ENCODE peak calls at places on chromosomes 2 and 18, in four cellular contexts. T, M, Z and V are unnamed samples.

GRCh38 chr2:28201711-28202180 is 190.9 kb upstream of the FOSL2 start:
- DNase-seq in T (no peak), M (no peak), Z (no peak), V (no peak)

GRCh38 chr2:96690306-96691021 is 47.9 kb downstream of the FER1L5 start:
- DNase-seq in T (no peak), M (no peak), Z (no peak), V (no peak)

GRCh38 chr2:42964444-42965081 is 172.2 kb upstream of the HAAO start:
- DNase-seq in T (no peak), M (no peak), Z (no peak), V (no peak)

GRCh38 chr2:54675738-54676137 is 47.7 kb upstream of the EML6 start:
- DNase-seq in T (peak), M (no peak), Z (no peak), V (no peak)

GRCh38 chr2:239689410-239689809 is 288.6 kb upstream of the HDAC4 start:
- DNase-seq in T (no peak), M (no peak), Z (no peak), V (no peak)

GRCh38 chr2:241207641-241208040 is 19.2 kb downstream of the ANO7 start:
- DNase-seq in T (no peak), M (no peak), Z (no peak), V (no peak)

GRCh38 chr2:165058471-165059265 is 103.3 kb upstream of the SLC38A11 start:
- DNase-seq in T (no peak), M (no peak), Z (no peak), V (no peak)

GRCh38 chr2:195687320-195688086 is 30.5 kb downstream of the SLC39A10 start:
- DNase-seq in T (no peak), M (no peak), Z (peak), V (no peak)

GRCh38 chr2:38975009-38975408 is 85.3 kb downstream of the ARHGEF33 start:
- DNase-seq in T (no peak), M (no peak), Z (no peak), V (no peak)

GRCh38 chr2:40372586-40372985 is 79.3 kb downstream of the SLC8A1 start:
- DNase-seq in T (no peak), M (no peak), Z (no peak), V (no peak)

GRCh38 chr2:8548065-8548870 is 133.6 kb upstream of the ID2 start:
- DNase-seq in T (no peak), M (no peak), Z (no peak), V (no peak)

GRCh38 chr18:60090170-60090569 is 190.4 kb downstream of the PMAIP1 start:
- DNase-seq in T (no peak), M (no peak), Z (no peak), V (no peak)

GRCh38 chr2:121777699-121778058 is 22.2 kb downstream of the TSN start:
- DNase-seq in T (no peak), M (peak), Z (no peak), V (no peak)

GRCh38 chr2:181461056-181461630 is 4.0 kb downstream of the ITGA4 start:
- DNase-seq in T (no peak), M (no peak), Z (no peak), V (no peak)

GRCh38 chr2:182554950-182555349 is 128.1 kb upstream of the PDE1A start:
- DNase-seq in T (no peak), M (no peak), Z (no peak), V (no peak)

GRCh38 chr2:156191547-156191946 is 141.0 kb downstream of the NR4A2 start:
- DNase-seq in T (no peak), M (no peak), Z (no peak), V (no peak)

GRCh38 chr2:122028371-122029102 is 273.1 kb downstream of the TSN start:
- DNase-seq in T (no peak), M (no peak), Z (no peak), V (no peak)

GRCh38 chr2:30691948-30692828 is 115.1 kb downstream of the CAPN13 start:
- DNase-seq in T (peak), M (no peak), Z (no peak), V (peak)

GRCh38 chr2:1655461-1655860 is 88.9 kb downstream of the PXDN start:
- DNase-seq in T (no peak), M (no peak), Z (no peak), V (no peak)

GRCh38 chr2:108855194-108855593 is 68.6 kb downstream of the CCDC138 start:
- DNase-seq in T (no peak), M (peak), Z (no peak), V (peak)

GRCh38 chr2:156333951-156334495 is 1.5 kb upstream of the NR4A2 start:
- DNase-seq in T (peak), M (peak), Z (no peak), V (peak)

GRCh38 chr18:50071393-50071792 is 123.6 kb downstream of the MYO5B start:
- DNase-seq in T (no peak), M (no peak), Z (no peak), V (peak)

GRCh38 chr2:159088906-159089305 is 120.5 kb downstream of the TANC1 start:
- DNase-seq in T (no peak), M (no peak), Z (no peak), V (no peak)

GRCh38 chr18:51852661-51853060 is 487.3 kb upstream of the DCC start:
- DNase-seq in T (no peak), M (no peak), Z (no peak), V (no peak)

GRCh38 chr2:142875010-142875409 is 2.5 kb upstream of the KYNU start:
- DNase-seq in T (no peak), M (peak), Z (no peak), V (no peak)

GRCh38 chr2:66430906-66431619 is 3.9 kb upstream of the MEIS1 start:
- DNase-seq in T (no peak), M (no peak), Z (no peak), V (no peak)

GRCh38 chr2:203891474-203891873 is 23.9 kb downstream of the CTLA4 start:
- DNase-seq in T (no peak), M (no peak), Z (no peak), V (no peak)

GRCh38 chr2:2041256-2041824 is 289.7 kb downstream of the MYT1L start:
- DNase-seq in T (no peak), M (peak), Z (no peak), V (no peak)

GRCh38 chr2:157565550-157565949 is 63.1 kb downstream of the ACVR1C start:
- DNase-seq in T (no peak), M (no peak), Z (no peak), V (no peak)

GRCh38 chr2:25259744-25260124 is 82.0 kb downstream of the DNMT3A start:
- DNase-seq in T (peak), M (no peak), Z (no peak), V (no peak)

GRCh38 chr18:3083776-3084175 is 70.8 kb upstream of the LPIN2 start:
- DNase-seq in T (no peak), M (no peak), Z (no peak), V (no peak)

GRCh38 chr2:10798783-10799182 is 13.8 kb downstream of the PDIA6 start:
- DNase-seq in T (no peak), M (no peak), Z (no peak), V (peak)

GRCh38 chr2:237438082-237438925 is 24.3 kb upstream of the COL6A3 start:
- DNase-seq in T (peak), M (no peak), Z (no peak), V (no peak)

GRCh38 chr2:217286833-217287232 is 427.0 kb upstream of the TNP1 start:
- DNase-seq in T (no peak), M (no peak), Z (no peak), V (no peak)

GRCh38 chr2:173254659-173255058 is 100.0 kb upstream of the CDCA7 start:
- DNase-seq in T (no peak), M (no peak), Z (no peak), V (no peak)

GRCh38 chr2:9360701-9361100 is 62.6 kb downstream of the ITGB1BP1 start:
- DNase-seq in T (no peak), M (no peak), Z (no peak), V (no peak)

DNA sequence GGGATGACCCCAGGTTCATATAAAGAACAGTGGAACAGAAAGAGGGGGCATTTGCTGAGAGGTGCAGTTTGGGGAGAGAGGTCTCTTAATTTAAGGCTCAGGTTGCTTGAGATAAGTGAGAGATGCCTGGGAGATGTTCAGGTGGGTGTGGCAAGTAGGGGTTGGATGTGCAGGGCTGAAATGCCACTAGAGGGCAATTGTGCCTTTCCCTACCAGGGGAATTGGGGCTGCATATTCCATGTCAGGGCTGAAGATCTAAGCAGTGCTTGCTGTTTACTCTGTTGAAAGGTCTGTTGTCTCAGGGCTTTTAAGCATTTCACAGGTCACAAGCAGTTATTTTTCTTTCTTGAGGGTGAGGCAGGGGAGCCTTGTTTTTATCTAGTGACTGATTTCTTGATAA is 7.8 kb downstream of the CCDC85A start:
- DNase-seq in T (peak), M (peak), Z (no peak), V (no peak)
- TF ChIP-seq TAF1 in T (no peak), M (no peak), Z (no peak), V (no peak)

GRCh38 chr18:22176282-22176621 is 6.9 kb downstream of the GATA6 start:
- DNase-seq in T (no peak), M (no peak), Z (no peak), V (no peak)
- TF ChIP-seq HDAC2 in T (no peak), M (no peak), Z (no peak), V (no peak)

GRCh38 chr2:146412625-146413024 is 1432.2 kb upstream of the ACVR2A start:
- DNase-seq in T (peak), M (peak), Z (no peak), V (peak)
- TF ChIP-seq TAF1 in T (no peak), M (no peak), Z (no peak), V (no peak)

GRCh38 chr2:98453531-98453930 is 8.9 kb downstream of the INPP4A start:
- DNase-seq in T (peak), M (no peak), Z (no peak), V (no peak)

GRCh38 chr2:98454073-98454472 is 9.4 kb downstream of the INPP4A start:
- DNase-seq in T (no peak), M (no peak), Z (no peak), V (no peak)

GRCh38 chr2:98452396-98453027 is 7.9 kb downstream of the INPP4A start:
- DNase-seq in T (peak), M (no peak), Z (no peak), V (no peak)

GRCh38 chr2:98455494-98455976 is 10.9 kb downstream of the INPP4A start:
- DNase-seq in T (peak), M (no peak), Z (peak), V (no peak)

DNA sequence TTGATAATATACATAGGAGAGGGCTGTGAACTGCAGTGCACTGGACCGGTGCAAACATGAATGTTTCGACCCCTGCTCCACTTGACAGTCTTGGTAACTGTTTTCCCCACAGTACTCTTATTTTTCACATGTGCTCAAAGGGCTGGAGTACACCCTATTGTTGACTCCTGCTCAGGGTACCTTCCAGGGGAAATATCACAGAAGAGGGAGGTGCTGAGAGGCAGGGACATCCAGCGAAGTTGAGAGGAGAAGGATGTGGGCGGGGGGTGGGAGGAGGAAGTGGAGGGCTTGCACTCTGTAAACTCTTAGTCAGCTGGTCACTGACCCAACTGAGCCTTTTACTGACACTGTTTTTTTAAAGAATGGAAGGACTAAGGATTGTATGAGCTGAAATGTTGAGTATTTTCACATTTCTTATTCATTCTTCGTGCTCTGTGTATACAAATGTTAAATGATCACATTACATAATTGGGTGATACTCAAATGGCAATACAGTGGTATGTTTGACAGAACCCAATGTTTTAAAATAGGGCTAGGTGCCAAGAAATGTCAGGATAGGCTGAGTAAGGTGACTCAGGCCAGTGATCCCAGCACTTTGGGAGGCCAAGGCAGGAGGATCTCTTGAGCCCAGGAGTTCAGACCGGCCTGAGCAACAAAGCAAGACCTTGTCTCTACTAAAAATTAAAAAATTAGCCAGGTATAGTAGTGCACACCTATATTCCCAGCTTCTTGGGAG is 10.0 kb downstream of the INPP4A start:
- DNase-seq in T (no peak), M (no peak), Z (no peak), V (peak)
- TF ChIP-seq HDAC2 in T (no peak), M (no peak), Z (no peak), V (no peak)

GRCh38 chr2:233065954-233066470 is 5.9 kb downstream of the INPP5D start:
- DNase-seq in T (no peak), M (no peak), Z (no peak), V (no peak)
- TF ChIP-seq TAF1 in T (no peak), M (no peak), Z (no peak), V (no peak)

DNA sequence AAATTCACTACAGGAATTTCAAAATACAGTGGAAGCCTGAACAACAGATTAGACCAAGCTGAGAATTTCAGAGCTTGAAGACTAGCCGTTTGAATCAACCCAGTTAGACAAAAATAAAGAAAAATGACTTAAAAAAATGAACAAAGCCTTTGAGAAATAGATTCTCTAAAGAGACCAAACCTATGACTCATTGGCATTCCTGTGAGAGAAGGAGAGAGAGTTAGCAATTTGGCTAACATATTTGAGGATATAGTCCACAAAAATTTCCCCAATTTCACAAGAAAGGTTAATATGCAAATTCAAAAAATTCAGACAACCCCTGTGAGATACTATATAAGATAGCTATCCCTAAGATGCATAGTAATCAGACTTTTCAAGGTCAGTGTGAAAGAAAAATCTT is 78.0 kb downstream of the MYO3B start:
- DNase-seq in T (no peak), M (no peak), Z (no peak), V (no peak)
- TF ChIP-seq HDAC2 in T (no peak), M (no peak), Z (no peak), V (no peak)